ENCODE peak calls at places on chromosomes 1 and 21, in five cellular contexts. One of them, this sample, is unnamed.

GRCh38 chr1:200139661-200140250 is 112.2 kb downstream of the NR5A2 start:
- DNase-seq in K562: peak; percentile 69
- DNase-seq in H1: no peak
- DNase-seq in HCT116: peak; percentile 57
- DNase-seq in GM12878: no peak
- DNase-seq in this sample: peak; percentile 88

GRCh38 chr1:110229348-110230001 is 19.4 kb downstream of the KCNC4 start:
- DNase-seq in H1: no peak
- DNase-seq in HCT116: no peak
- DNase-seq in GM12878: no peak
- DNase-seq in K562: no peak
- DNase-seq in this sample: no peak

GRCh38 chr1:90824551-90824950 is 107.4 kb upstream of the BARHL2 start:
- DNase-seq in K562: peak; percentile 34
- DNase-seq in H1: no peak
- DNase-seq in GM12878: no peak
- DNase-seq in HCT116: no peak
- DNase-seq in this sample: no peak

GRCh38 chr1:115336741-115337140 is 1.3 kb downstream of the NGF start:
- DNase-seq in HCT116: no peak
- DNase-seq in K562: no peak
- DNase-seq in GM12878: no peak
- DNase-seq in H1: no peak
- DNase-seq in this sample: no peak

GRCh38 chr1:18302788-18303413 is 177.8 kb upstream of the KLHDC7A start:
- DNase-seq in HCT116: peak; percentile 8
- DNase-seq in H1: peak; percentile 84
- DNase-seq in GM12878: no peak
- DNase-seq in K562: peak; percentile 50
- DNase-seq in this sample: no peak

GRCh38 chr1:48302652-48303051 is 80.1 kb downstream of the SLC5A9 start:
- DNase-seq in K562: no peak
- DNase-seq in H1: no peak
- DNase-seq in GM12878: no peak
- DNase-seq in HCT116: no peak
- DNase-seq in this sample: peak; percentile 0

GRCh38 chr1:34842952-34843371 is 16.6 kb downstream of the SMIM12 start:
- DNase-seq in H1: no peak
- DNase-seq in GM12878: no peak
- DNase-seq in HCT116: no peak
- DNase-seq in K562: peak; percentile 40
- DNase-seq in this sample: no peak

GRCh38 chr21:46159841-46160562 is 4.6 kb upstream of the FTCD start:
- DNase-seq in GM12878: no peak
- DNase-seq in H1: no peak
- DNase-seq in HCT116: no peak
- DNase-seq in K562: no peak
- DNase-seq in this sample: no peak

GRCh38 chr21:46634427-46634826 is 1.0 kb upstream of the PRMT2 start:
- DNase-seq in HCT116: no peak
- DNase-seq in GM12878: no peak
- DNase-seq in H1: no peak
- DNase-seq in K562: no peak
- DNase-seq in this sample: no peak

GRCh38 chr1:216722841-216723240 is 388 bp downstream of the ESRRG start:
- DNase-seq in K562: no peak
- DNase-seq in GM12878: no peak
- DNase-seq in HCT116: no peak
- DNase-seq in H1: no peak
- DNase-seq in this sample: no peak

GRCh38 chr1:154767315-154768240 is 102.5 kb downstream of the KCNN3 start:
- DNase-seq in HCT116: no peak
- DNase-seq in H1: no peak
- DNase-seq in GM12878: no peak
- DNase-seq in K562: no peak
- DNase-seq in this sample: no peak

GRCh38 chr1:70855203-70855602 is 192.4 kb downstream of the PTGER3 start:
- DNase-seq in H1: no peak
- DNase-seq in GM12878: no peak
- DNase-seq in K562: no peak
- DNase-seq in HCT116: no peak
- DNase-seq in this sample: no peak

GRCh38 chr1:171841931-171842723 is 829 bp downstream of the DNM3 start:
- DNase-seq in K562: no peak
- DNase-seq in GM12878: no peak
- DNase-seq in H1: peak; percentile 71
- DNase-seq in HCT116: no peak
- DNase-seq in this sample: no peak

GRCh38 chr1:72202761-72203160 is 79.6 kb downstream of the NEGR1 start:
- DNase-seq in H1: no peak
- DNase-seq in K562: no peak
- DNase-seq in HCT116: no peak
- DNase-seq in GM12878: no peak
- DNase-seq in this sample: no peak

GRCh38 chr1:21894034-21894881 is 42.9 kb downstream of the HSPG2 start:
- DNase-seq in H1: no peak
- DNase-seq in HCT116: no peak
- DNase-seq in GM12878: no peak
- DNase-seq in K562: no peak
- DNase-seq in this sample: no peak

GRCh38 chr1:74847720-74848119 is 114.8 kb downstream of the TYW3 start:
- DNase-seq in H1: no peak
- DNase-seq in K562: no peak
- DNase-seq in HCT116: no peak
- DNase-seq in GM12878: no peak
- DNase-seq in this sample: no peak

GRCh38 chr1:27600500-27601175 is 3.3 kb downstream of the AHDC1 start:
- DNase-seq in K562: peak; percentile 71
- DNase-seq in H1: no peak
- DNase-seq in HCT116: no peak
- DNase-seq in GM12878: no peak
- DNase-seq in this sample: no peak

GRCh38 chr1:246128494-246129069 is 378.5 kb downstream of the SMYD3 start:
- DNase-seq in K562: no peak
- DNase-seq in HCT116: no peak
- DNase-seq in H1: no peak
- DNase-seq in GM12878: no peak
- DNase-seq in this sample: no peak

GRCh38 chr1:86703696-86704455 is 500 bp upstream of the SH3GLB1 start:
- DNase-seq in GM12878: peak; percentile 39
- DNase-seq in H1: no peak
- DNase-seq in HCT116: no peak
- DNase-seq in K562: peak; percentile 11
- DNase-seq in this sample: no peak

GRCh38 chr1:42933610-42934009 is 25.1 kb downstream of the SLC2A1 start:
- DNase-seq in GM12878: no peak
- DNase-seq in K562: no peak
- DNase-seq in HCT116: no peak
- DNase-seq in H1: no peak
- DNase-seq in this sample: no peak

GRCh38 chr1:246510147-246511030 is 3.3 kb upstream of the SMYD3 start:
- DNase-seq in H1: no peak
- DNase-seq in HCT116: no peak
- DNase-seq in GM12878: no peak
- DNase-seq in K562: no peak
- DNase-seq in this sample: no peak

GRCh38 chr21:38619865-38620513 is 121.7 kb upstream of the ERG start:
- DNase-seq in GM12878: no peak
- DNase-seq in K562: no peak
- DNase-seq in H1: no peak
- DNase-seq in HCT116: no peak
- DNase-seq in this sample: no peak

GRCh38 chr1:23548704-23549143 is 10.6 kb downstream of the ID3 start:
- DNase-seq in K562: no peak
- DNase-seq in HCT116: no peak
- DNase-seq in H1: no peak
- DNase-seq in GM12878: no peak
- DNase-seq in this sample: no peak

GRCh38 chr1:161198206-161198876 is 513 bp downstream of the ADAMTS4 start:
- DNase-seq in HCT116: no peak
- DNase-seq in K562: no peak
- DNase-seq in H1: peak; percentile 78
- DNase-seq in GM12878: no peak
- DNase-seq in this sample: no peak

GRCh38 chr1:93716163-93716562 is 34.5 kb upstream of the BCAR3 start:
- DNase-seq in GM12878: no peak
- DNase-seq in HCT116: no peak
- DNase-seq in K562: no peak
- DNase-seq in H1: no peak
- DNase-seq in this sample: no peak

GRCh38 chr1:183840140-183840539 is 35.2 kb downstream of the RGL1 start:
- DNase-seq in HCT116: peak; percentile 4
- DNase-seq in H1: no peak
- DNase-seq in K562: no peak
- DNase-seq in GM12878: no peak
- DNase-seq in this sample: no peak

GRCh38 chr1:174242856-174243255 is 83.5 kb downstream of the RABGAP1L start:
- DNase-seq in GM12878: no peak
- DNase-seq in K562: no peak
- DNase-seq in HCT116: no peak
- DNase-seq in H1: no peak
- DNase-seq in this sample: no peak

GRCh38 chr1:227894831-227895451 is 52.8 kb downstream of the WNT9A start:
- DNase-seq in HCT116: no peak
- DNase-seq in K562: no peak
- DNase-seq in GM12878: no peak
- DNase-seq in H1: peak; percentile 33
- DNase-seq in this sample: no peak

GRCh38 chr1:65504263-65504662 is 83.8 kb downstream of the LEPR start:
- DNase-seq in H1: no peak
- DNase-seq in HCT116: no peak
- DNase-seq in K562: no peak
- DNase-seq in GM12878: no peak
- DNase-seq in this sample: no peak

GRCh38 chr1:184112176-184112948 is 60.8 kb downstream of the TSEN15 start:
- DNase-seq in H1: no peak
- DNase-seq in GM12878: no peak
- DNase-seq in K562: no peak
- DNase-seq in HCT116: no peak
- DNase-seq in this sample: no peak

GRCh38 chr1:153778051-153778823 is 3.0 kb downstream of the SLC27A3 start:
- DNase-seq in HCT116: no peak
- DNase-seq in GM12878: no peak
- DNase-seq in K562: no peak
- DNase-seq in H1: no peak
- DNase-seq in this sample: no peak

GRCh38 chr21:32185726-32186125 is 93.1 kb downstream of the MIS18A start:
- DNase-seq in HCT116: no peak
- DNase-seq in K562: no peak
- DNase-seq in H1: no peak
- DNase-seq in GM12878: no peak
- DNase-seq in this sample: no peak

DNA sequence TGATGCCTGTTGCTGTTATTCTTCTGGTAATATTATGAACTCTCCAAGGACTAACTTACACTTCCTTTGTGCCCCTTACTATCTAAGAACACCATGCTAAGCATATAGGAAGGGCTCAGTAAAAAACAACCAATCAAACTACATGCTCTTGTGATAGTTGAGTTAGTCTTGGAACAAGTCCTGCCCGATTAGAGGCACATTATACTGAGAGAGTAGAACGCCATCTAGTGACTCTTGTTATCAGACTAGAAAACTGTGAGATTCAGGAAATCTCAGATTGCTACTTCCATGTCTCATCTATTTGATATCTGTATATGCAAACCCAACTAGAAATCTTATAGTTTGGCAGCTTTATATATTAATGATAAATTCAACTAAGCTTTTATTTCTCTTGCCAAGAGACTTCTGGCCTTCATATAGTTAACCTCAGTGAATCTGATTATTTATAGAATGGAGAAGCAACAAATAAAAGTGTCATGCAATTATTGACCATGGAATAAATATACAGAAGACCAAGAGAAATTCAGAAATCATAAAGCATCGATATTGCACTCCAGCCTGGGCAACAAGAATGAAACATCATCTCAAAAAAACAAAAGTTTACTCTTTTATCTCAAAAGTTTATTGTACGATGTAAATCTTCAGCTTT is 7.8 kb upstream of the SRRM1 start:
- DNase-seq in K562: peak; percentile 72
- DNase-seq in GM12878: no peak
- DNase-seq in HCT116: peak; percentile 65
- DNase-seq in H1: no peak
- DNase-seq in this sample: peak; percentile 64
- TF ChIP-seq JUND in K562: no peak
- TF ChIP-seq JUND in GM12878: no peak
- TF ChIP-seq JUND in HCT116: no peak
- TF ChIP-seq JUND in H1: no peak
- TF ChIP-seq JUND in this sample: no peak

DNA sequence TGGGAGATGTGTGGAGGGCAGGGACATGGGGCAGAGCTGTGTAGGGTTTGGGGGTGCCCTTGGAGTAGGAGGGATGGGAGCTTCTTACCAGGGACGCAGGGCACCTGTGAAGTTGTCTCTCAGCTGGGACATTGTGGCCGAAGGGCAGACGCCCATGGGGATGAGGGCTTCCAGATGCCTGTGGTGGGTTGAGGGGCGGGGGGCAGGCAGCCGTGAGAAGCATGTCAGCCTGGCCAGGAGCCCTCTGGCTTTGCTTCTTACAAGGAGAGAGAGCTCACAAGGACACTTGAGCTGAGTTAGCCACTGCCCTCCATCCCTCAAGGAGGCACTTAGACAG is 8.5 kb downstream of the A3GALT2 start:
- DNase-seq in HCT116: no peak
- DNase-seq in K562: no peak
- DNase-seq in GM12878: no peak
- DNase-seq in H1: no peak
- DNase-seq in this sample: no peak
- TF ChIP-seq JUND in HCT116: no peak
- TF ChIP-seq JUND in K562: no peak
- TF ChIP-seq JUND in GM12878: no peak
- TF ChIP-seq JUND in H1: no peak
- TF ChIP-seq JUND in this sample: no peak

GRCh38 chr1:12475947-12476346 is 142.1 kb downstream of the DHRS3 start:
- DNase-seq in K562: no peak
- DNase-seq in H1: no peak
- DNase-seq in GM12878: no peak
- DNase-seq in HCT116: no peak
- DNase-seq in this sample: no peak
- TF ChIP-seq JUND in K562: no peak
- TF ChIP-seq JUND in H1: no peak
- TF ChIP-seq JUND in GM12878: no peak
- TF ChIP-seq JUND in HCT116: no peak
- TF ChIP-seq JUND in this sample: no peak

DNA sequence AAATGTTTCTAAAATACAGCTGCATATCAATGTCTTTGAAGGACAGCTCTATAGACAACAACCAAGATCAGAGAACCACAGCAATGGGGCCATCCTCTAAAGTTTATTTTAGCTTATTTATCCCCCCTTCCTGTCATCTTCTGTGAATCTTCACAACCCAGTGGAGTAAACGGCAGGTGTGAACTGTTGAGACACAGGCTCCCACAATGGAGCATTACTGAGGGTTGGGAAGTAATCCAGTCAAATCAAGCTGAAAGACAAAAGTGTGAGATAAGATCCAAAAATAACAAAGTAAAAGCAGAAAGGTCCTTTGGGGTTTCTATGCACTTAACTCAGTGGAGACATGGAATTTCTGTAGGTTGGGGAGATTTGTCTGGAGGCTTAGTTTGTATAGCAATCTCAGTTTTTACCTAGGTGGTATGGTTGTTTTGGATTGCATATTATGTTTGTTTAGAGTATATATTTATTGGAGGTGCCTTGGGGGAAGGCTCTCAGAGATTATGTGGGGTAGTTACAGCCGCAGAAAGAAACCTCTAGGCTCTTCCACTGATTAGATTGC is 286.9 kb upstream of the ADGRL2 start:
- DNase-seq in GM12878: no peak
- DNase-seq in H1: no peak
- DNase-seq in HCT116: no peak
- DNase-seq in K562: no peak
- DNase-seq in this sample: no peak
- TF ChIP-seq JUND in GM12878: no peak
- TF ChIP-seq JUND in H1: no peak
- TF ChIP-seq JUND in HCT116: no peak
- TF ChIP-seq JUND in K562: no peak
- TF ChIP-seq JUND in this sample: no peak

This sample was measured in T47D.